ENCODE peak calls at places on chromosomes 16 and 17, in four cellular contexts. J is colonic mucosa, A is mesothelial cell of epicardium, M is GM19239. Q is an unnamed sample.

GRCh38 chr16:1167276-1168107 is 14.6 kb downstream of the CACNA1H start:
- DNase-seq in A (no peak), M (no peak), J (no peak), Q (no peak)

GRCh38 chr17:43570518-43570928 is 24.4 kb upstream of the ETV4 start:
- DNase-seq in M (no peak), J (no peak), A (no peak), Q (no peak)

GRCh38 chr17:8359769-8360168 is 16.7 kb downstream of the KRABD2 start:
- DNase-seq in M (no peak), A (no peak), J (no peak), Q (no peak)

GRCh38 chr16:85334718-85335583 is 222.7 kb upstream of the CIBAR2 start:
- DNase-seq in A (no peak), M (no peak), J (peak), Q (no peak)

GRCh38 chr16:81697886-81698635 is 81.0 kb upstream of the PLCG2 start:
- DNase-seq in J (no peak), M (no peak), A (no peak), Q (no peak)

GRCh38 chr16:57373117-57373947 is 1.0 kb downstream of the CX3CL1 start:
- DNase-seq in J (no peak), A (no peak), M (no peak), Q (no peak)

GRCh38 chr17:2899911-2900310 is 103.7 kb downstream of the RAP1GAP2 start:
- DNase-seq in J (peak), A (no peak), M (no peak), Q (no peak)

GRCh38 chr16:86667035-86667434 is 88.7 kb downstream of the FOXL1 start:
- DNase-seq in A (no peak), J (no peak), M (no peak), Q (no peak)

GRCh38 chr17:57468932-57469775 is 212.8 kb downstream of the MSI2 start:
- DNase-seq in M (no peak), A (no peak), J (no peak), Q (peak)

GRCh38 chr17:66348605-66349165 is 46.3 kb downstream of the PRKCA start:
- DNase-seq in A (no peak), J (peak), M (no peak), Q (no peak)

GRCh38 chr16:88320947-88321634 is 61.7 kb upstream of the ZNF469 start:
- DNase-seq in M (no peak), A (no peak), J (no peak), Q (no peak)

GRCh38 chr16:46673320-46674013 is 15.5 kb downstream of the VPS35 start:
- DNase-seq in A (no peak), M (no peak), J (no peak), Q (peak)

GRCh38 chr16:77993586-77993985 is 28.8 kb upstream of the CLEC3A start:
- DNase-seq in M (no peak), A (peak), J (peak), Q (no peak)

GRCh38 chr17:71830916-71831315 is 289.9 kb upstream of the SOX9 start:
- DNase-seq in M (no peak), J (no peak), A (no peak), Q (no peak)

GRCh38 chr17:77963441-77963840 is 4.9 kb downstream of the TNRC6C start:
- DNase-seq in A (peak), J (no peak), M (no peak), Q (no peak)

GRCh38 chr16:71526111-71526998 is at the start of gene CHST4:
- DNase-seq in M (no peak), J (no peak), A (peak), Q (no peak)

GRCh38 chr16:81708459-81709368 is 70.4 kb upstream of the PLCG2 start:
- DNase-seq in J (peak), A (no peak), M (no peak), Q (no peak)

GRCh38 chr17:28710948-28711722 is 553 bp downstream of the PROCA1 start:
- DNase-seq in A (peak), M (peak), J (peak), Q (peak)

GRCh38 chr17:43003542-43004172 is 2.9 kb upstream of the IFI35 start:
- DNase-seq in M (no peak), A (no peak), J (no peak), Q (no peak)

GRCh38 chr17:41058741-41059140 is 1.2 kb downstream of the KRTAP2-3 start:
- DNase-seq in J (no peak), M (no peak), A (no peak), Q (no peak)

GRCh38 chr16:68592466-68593337 is 52.4 kb upstream of the CDH3 start:
- DNase-seq in M (no peak), J (no peak), A (no peak), Q (peak)

GRCh38 chr17:58699771-58700170 is 7.4 kb downstream of the RAD51C start:
- DNase-seq in A (no peak), M (no peak), J (no peak), Q (no peak)

GRCh38 chr17:57902800-57903759 is 52.1 kb downstream of the CUEDC1 start:
- DNase-seq in M (peak), J (peak), A (no peak), Q (peak)

GRCh38 chr16:4032768-4033167 is 83.5 kb downstream of the ADCY9 start:
- DNase-seq in J (peak), M (no peak), A (no peak), Q (no peak)

GRCh38 chr17:48457080-48457836 is 27.2 kb upstream of the SKAP1 start:
- DNase-seq in A (peak), M (peak), J (peak), Q (peak)

GRCh38 chr17:50909765-50910661 is 43.9 kb upstream of the TOB1 start:
- DNase-seq in J (no peak), M (no peak), A (no peak), Q (no peak)

GRCh38 chr17:17860761-17861107 is 23.9 kb upstream of the SREBF1 start:
- DNase-seq in A (no peak), M (no peak), J (no peak), Q (no peak)

GRCh38 chr17:1890758-1891450 is 61.1 kb downstream of the RPA1 start:
- DNase-seq in J (no peak), A (no peak), M (no peak), Q (no peak)

GRCh38 chr16:48367443-48368049 is 17.7 kb downstream of the SIAH1 start:
- DNase-seq in J (no peak), A (no peak), M (no peak), Q (no peak)

GRCh38 chr16:16014329-16015224 is 65.2 kb downstream of the ABCC1 start:
- DNase-seq in M (no peak), J (no peak), A (no peak), Q (no peak)

GRCh38 chr17:3986270-3986938 is 22.2 kb upstream of the ATP2A3 start:
- DNase-seq in A (no peak), J (no peak), M (no peak), Q (no peak)

GRCh38 chr16:71383054-71383773 is 24.7 kb downstream of the CALB2 start:
- DNase-seq in J (no peak), M (no peak), A (no peak), Q (no peak)

GRCh38 chr16:89026121-89026612 is 49.2 kb upstream of the CBFA2T3 start:
- DNase-seq in A (no peak), M (no peak), J (no peak), Q (peak)

GRCh38 chr16:86042996-86043725 is 144.2 kb downstream of the IRF8 start:
- DNase-seq in A (no peak), J (no peak), M (no peak), Q (no peak)

GRCh38 chr17:80599546-80600305 is 55.1 kb downstream of the RPTOR start:
- DNase-seq in J (peak), A (peak), M (no peak), Q (no peak)

GRCh38 chr16:22614271-22614947 is 103.7 kb downstream of the NPIPB5 start:
- DNase-seq in M (no peak), A (no peak), J (peak), Q (no peak)

GRCh38 chr16:82580293-82580900 is 46.4 kb upstream of the CDH13 start:
- DNase-seq in A (no peak), J (peak), M (no peak), Q (no peak)

Q was measured in GM20000.